ENCODE peak calls at places on chromosome 18, in seven cellular contexts. C is CD4-positive, alpha-beta memory T cell; B is H9; X is thoracic aorta; T is body of pancreas; Z is cardiac muscle cell; S is SJCRH30. F is an unnamed sample.

GRCh38 chr18:24014062-24014985 is at the start of gene TTC39C:
- DNase-seq in B (peak; percentile 55), T (peak; percentile 75), S (peak; percentile 60), C (peak; percentile 83), X (peak; percentile 24), Z (peak; percentile 69), F (peak; percentile 81)

GRCh38 chr18:11783716-11784331 is 67.4 kb upstream of the CHMP1B start:
- DNase-seq in C (no peak), T (no peak), B (no peak), X (no peak), S (no peak), Z (no peak), F (no peak)

GRCh38 chr18:26460449-26461091 is 87.8 kb downstream of the KCTD1 start:
- DNase-seq in S (no peak), Z (peak; percentile 44), T (peak; percentile 36), C (no peak), X (no peak), B (no peak), F (no peak)

GRCh38 chr18:23926590-23926989 is 88.0 kb upstream of the TTC39C start:
- DNase-seq in X (no peak), Z (no peak), T (no peak), B (no peak), C (no peak), S (no peak), F (no peak)

GRCh38 chr18:54671291-54671881 is 80.3 kb downstream of the DYNAP start:
- DNase-seq in Z (peak; percentile 59), C (peak; percentile 30), S (peak; percentile 42), B (no peak), T (no peak), X (no peak), F (no peak)

GRCh38 chr18:76958692-76959341 is 136.5 kb downstream of the ZNF236 start:
- DNase-seq in C (no peak), S (peak; percentile 11), T (peak; percentile 28), B (no peak), X (no peak), Z (peak; percentile 32), F (no peak)

GRCh38 chr18:2396162-2396505 is 175.2 kb downstream of the METTL4 start:
- DNase-seq in Z (no peak), B (no peak), C (no peak), T (no peak), S (no peak), X (no peak), F (no peak)

GRCh38 chr18:55152801-55153200 is 193.5 kb upstream of the CCDC68 start:
- DNase-seq in S (no peak), C (no peak), X (no peak), T (no peak), Z (no peak), B (no peak), F (no peak)

GRCh38 chr18:46148810-46149209 is 44.6 kb downstream of the HAUS1 start:
- DNase-seq in X (no peak), Z (peak; percentile 80), C (peak; percentile 64), T (peak; percentile 56), B (peak; percentile 76), S (peak; percentile 70), F (no peak)

GRCh38 chr18:5868218-5868904 is 27.0 kb downstream of the TMEM200C start:
- DNase-seq in X (no peak), S (peak; percentile 78), Z (peak; percentile 94), C (no peak), B (peak; percentile 78), T (peak; percentile 82), F (peak; percentile 82)

GRCh38 chr18:35497006-35497333 is 790 bp downstream of the INO80C start:
- DNase-seq in S (no peak), B (no peak), T (peak; percentile 50), C (no peak), Z (peak; percentile 17), X (no peak), F (no peak)

GRCh38 chr18:2881490-2882195 is 34.8 kb downstream of the EMILIN2 start:
- DNase-seq in C (peak; percentile 25), B (no peak), S (no peak), Z (no peak), X (no peak), T (no peak), F (peak; percentile 62)

GRCh38 chr18:13797157-13797611 is 26.8 kb upstream of the MC5R start:
- DNase-seq in T (no peak), C (no peak), B (no peak), Z (no peak), S (peak; percentile 38), X (no peak), F (no peak)

GRCh38 chr18:10133516-10133915 is 219.7 kb downstream of the VAPA start:
- DNase-seq in T (no peak), C (no peak), Z (no peak), X (no peak), S (no peak), B (no peak), F (no peak)

GRCh38 chr18:79567481-79568147 is 112.0 kb upstream of the CTDP1 start:
- DNase-seq in Z (peak; percentile 68), T (no peak), B (peak; percentile 81), C (no peak), S (peak; percentile 89), X (peak; percentile 28), F (peak; percentile 17)

GRCh38 chr18:9787126-9787525 is 79.0 kb downstream of the RAB31 start:
- DNase-seq in T (no peak), Z (no peak), S (no peak), B (no peak), X (no peak), C (no peak), F (no peak)

GRCh38 chr18:10168477-10168876 is 254.7 kb downstream of the VAPA start:
- DNase-seq in T (no peak), X (no peak), C (no peak), Z (no peak), S (no peak), B (no peak), F (no peak)

GRCh38 chr18:7272268-7273049 is 41.6 kb downstream of the LRRC30 start:
- DNase-seq in B (peak; percentile 67), X (no peak), Z (peak; percentile 86), S (peak; percentile 59), C (no peak), T (peak; percentile 72), F (peak; percentile 53)

GRCh38 chr18:65791753-65792152 is 40.9 kb downstream of the CDH7 start:
- DNase-seq in X (no peak), Z (no peak), B (no peak), T (no peak), C (no peak), S (no peak), F (no peak)

GRCh38 chr18:14949800-14950415 is 201.9 kb downstream of the ANKRD30B start:
- DNase-seq in S (no peak), X (no peak), C (no peak), Z (no peak), T (no peak), B (no peak), F (no peak)

GRCh38 chr18:31498450-31499156 is 626 bp downstream of the DSG2 start:
- DNase-seq in T (peak; percentile 69), C (no peak), Z (no peak), S (peak; percentile 11), X (no peak), B (no peak), F (peak; percentile 58)

GRCh38 chr18:76897257-76897656 is 74.9 kb downstream of the ZNF236 start:
- DNase-seq in B (no peak), Z (no peak), S (no peak), C (no peak), T (no peak), X (no peak), F (no peak)

GRCh38 chr18:58103339-58103930 is 59.4 kb downstream of the NEDD4L start:
- DNase-seq in Z (no peak), C (no peak), T (peak; percentile 57), S (peak; percentile 23), X (no peak), B (no peak), F (no peak)
- H3K4me1 ChIP-seq in Z (peaks cover 21% of the 10 kb centered on the region), C (no peaks in the 10 kb centered on the region), T (peaks cover 67% of the 10 kb centered on the region), S (no peaks in the 10 kb centered on the region), X (no peaks in the 10 kb centered on the region), B (peaks cover 13% of the 10 kb centered on the region), F (no peaks in the 10 kb centered on the region)

GRCh38 chr18:51427012-51427411 is 229.5 kb upstream of the MEX3C start:
- DNase-seq in C (no peak), X (no peak), T (no peak), B (no peak), Z (no peak), S (no peak), F (no peak)
- H3K4me1 ChIP-seq in C (no peaks in the 10 kb centered on the region), X (no peaks in the 10 kb centered on the region), T (no peaks in the 10 kb centered on the region), B (peaks cover 3% of the 10 kb centered on the region), Z (peaks cover 8% of the 10 kb centered on the region), S (no peaks in the 10 kb centered on the region), F (no peaks in the 10 kb centered on the region)

DNA sequence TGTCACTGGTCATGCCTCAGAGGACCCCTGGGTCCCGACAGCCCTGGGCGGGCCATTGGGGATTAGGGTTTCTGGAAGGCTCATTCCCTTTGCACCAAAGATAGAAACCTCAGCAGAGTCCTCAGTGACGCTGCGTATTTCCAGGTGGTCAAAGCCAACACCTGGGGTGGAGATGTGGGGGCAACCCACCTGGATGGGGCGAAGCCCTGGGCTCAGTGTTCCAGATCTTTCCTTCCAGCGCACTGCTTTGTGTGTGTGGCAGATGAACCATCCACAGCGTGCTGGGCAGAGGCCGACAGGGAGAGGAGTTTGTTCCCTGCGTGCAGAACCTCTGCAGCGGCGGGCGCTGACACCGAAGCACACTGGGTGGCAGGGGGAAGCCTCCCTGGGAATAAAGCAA is 143.9 kb downstream of the CTIF start:
- DNase-seq in C (no peak), B (no peak), S (no peak), X (no peak), T (no peak), Z (no peak), F (no peak)
- H3K4me1 ChIP-seq in C (no peaks in the 10 kb centered on the region), B (no peaks in the 10 kb centered on the region), S (no peaks in the 10 kb centered on the region), X (peaks cover 52% of the 10 kb centered on the region), T (no peaks in the 10 kb centered on the region), Z (no peaks in the 10 kb centered on the region), F (no peaks in the 10 kb centered on the region)

GRCh38 chr18:58525517-58525916 is 103.4 kb downstream of the ALPK2 start:
- DNase-seq in Z (no peak), X (no peak), T (no peak), C (no peak), S (no peak), B (no peak), F (no peak)
- H3K4me1 ChIP-seq in Z (no peaks in the 10 kb centered on the region), X (no peaks in the 10 kb centered on the region), T (peaks cover 14% of the 10 kb centered on the region), C (peaks cover 4% of the 10 kb centered on the region), S (no peaks in the 10 kb centered on the region), B (no peaks in the 10 kb centered on the region), F (no peaks in the 10 kb centered on the region)

F was measured in Peyer's patch.